ENCODE peak calls at places on chromosomes 12 and 14, in ten cellular contexts. L, G, B, Z, O, C, V, X, M and I are unnamed samples.

GRCh38 chr12:67952787-67953186 is 36.5 kb upstream of the IFNG-AS1 start:
- DNase-seq in O (no peak), X (no peak), V (no peak), Z (no peak), B (no peak), G (no peak), L (no peak), C (no peak), M (no peak), I (peak; percentile 7)

GRCh38 chr14:91417134-91417982 is at the start of gene CCDC88C:
- DNase-seq in M (peak; percentile 89), Z (peak; percentile 43), X (peak; percentile 86), C (no peak), V (peak; percentile 77), G (peak; percentile 77), O (peak; percentile 69), L (peak; percentile 60), B (peak; percentile 85), I (peak; percentile 84)

GRCh38 chr14:101858791-101859537 is 97.5 kb downstream of the PPP2R5C start:
- DNase-seq in X (no peak), C (no peak), B (peak; percentile 60), V (peak; percentile 21), G (peak; percentile 9), Z (no peak), O (no peak), L (no peak), M (no peak), I (no peak)

GRCh38 chr12:39867631-39868030 is 238.2 kb downstream of the SLC2A13 start:
- DNase-seq in Z (no peak), M (no peak), O (no peak), C (no peak), L (no peak), B (no peak), G (no peak), X (no peak), V (no peak), I (no peak)

GRCh38 chr12:68350753-68351152 is 18.6 kb upstream of the MDM1 start:
- DNase-seq in B (no peak), G (no peak), C (peak; percentile 38), V (no peak), M (no peak), X (no peak), L (no peak), Z (no peak), O (no peak), I (no peak)

GRCh38 chr14:51236314-51236713 is 3.7 kb upstream of the TMX1 start:
- DNase-seq in C (peak; percentile 44), O (no peak), L (no peak), Z (no peak), M (no peak), B (no peak), X (no peak), V (peak; percentile 79), G (peak; percentile 84), I (no peak)

GRCh38 chr12:48542300-48542928 is 17.0 kb downstream of the OR8S1 start:
- DNase-seq in V (peak; percentile 49), Z (no peak), O (peak; percentile 59), G (peak; percentile 73), B (peak; percentile 62), M (peak; percentile 42), C (peak; percentile 6), L (no peak), X (no peak), I (peak; percentile 66)

GRCh38 chr12:58502236-58502635 is 418.1 kb downstream of the LRIG3 start:
- DNase-seq in L (no peak), C (no peak), M (no peak), G (no peak), O (no peak), V (no peak), B (no peak), Z (no peak), X (no peak), I (no peak)

GRCh38 chr12:50845021-50845647 is 2.4 kb downstream of the TMPRSS12 start:
- DNase-seq in B (no peak), Z (no peak), M (no peak), L (no peak), O (no peak), X (no peak), C (no peak), V (peak; percentile 42), G (peak; percentile 14), I (no peak)

GRCh38 chr14:79502751-79503148 is 708.6 kb downstream of the DIO2 start:
- DNase-seq in M (no peak), C (no peak), X (no peak), G (no peak), B (no peak), O (no peak), L (no peak), Z (no peak), V (no peak), I (no peak)

GRCh38 chr12:20206410-20206809 is 161.9 kb upstream of the PDE3A start:
- DNase-seq in O (no peak), Z (no peak), M (no peak), X (no peak), G (no peak), C (no peak), V (no peak), B (no peak), L (no peak), I (no peak)

GRCh38 chr12:114166360-114166759 is 200.2 kb upstream of the RBM19 start:
- DNase-seq in L (no peak), M (peak; percentile 3), O (peak; percentile 49), B (no peak), C (no peak), Z (no peak), X (no peak), G (peak; percentile 60), V (no peak), I (peak; percentile 17)

GRCh38 chr14:49876563-49877127 is 16.2 kb upstream of the ARF6 start:
- DNase-seq in B (no peak), L (no peak), O (no peak), G (no peak), C (no peak), Z (no peak), V (no peak), M (no peak), X (no peak), I (no peak)

GRCh38 chr12:77667101-77667500 is 163.6 kb upstream of the NAV3 start:
- DNase-seq in V (no peak), C (peak; percentile 98), O (no peak), X (no peak), M (no peak), G (peak; percentile 9), B (no peak), L (no peak), Z (no peak), I (no peak)

GRCh38 chr14:29800961-29801360 is 126.7 kb downstream of the PRKD1 start:
- DNase-seq in M (no peak), G (no peak), L (no peak), X (no peak), O (peak; percentile 2), B (no peak), Z (no peak), C (no peak), V (no peak), I (no peak)

GRCh38 chr12:121233628-121234020 is 23.7 kb downstream of the P2RX4 start:
- DNase-seq in M (no peak), X (no peak), O (no peak), L (no peak), G (no peak), V (no peak), Z (no peak), B (no peak), C (no peak), I (no peak)
- TF ChIP-seq CTCF in M (no peak), X (no peak), O (no peak), L (no peak), G (no peak), V (no peak), Z (no peak), B (no peak), C (no peak), I (no peak)

DNA sequence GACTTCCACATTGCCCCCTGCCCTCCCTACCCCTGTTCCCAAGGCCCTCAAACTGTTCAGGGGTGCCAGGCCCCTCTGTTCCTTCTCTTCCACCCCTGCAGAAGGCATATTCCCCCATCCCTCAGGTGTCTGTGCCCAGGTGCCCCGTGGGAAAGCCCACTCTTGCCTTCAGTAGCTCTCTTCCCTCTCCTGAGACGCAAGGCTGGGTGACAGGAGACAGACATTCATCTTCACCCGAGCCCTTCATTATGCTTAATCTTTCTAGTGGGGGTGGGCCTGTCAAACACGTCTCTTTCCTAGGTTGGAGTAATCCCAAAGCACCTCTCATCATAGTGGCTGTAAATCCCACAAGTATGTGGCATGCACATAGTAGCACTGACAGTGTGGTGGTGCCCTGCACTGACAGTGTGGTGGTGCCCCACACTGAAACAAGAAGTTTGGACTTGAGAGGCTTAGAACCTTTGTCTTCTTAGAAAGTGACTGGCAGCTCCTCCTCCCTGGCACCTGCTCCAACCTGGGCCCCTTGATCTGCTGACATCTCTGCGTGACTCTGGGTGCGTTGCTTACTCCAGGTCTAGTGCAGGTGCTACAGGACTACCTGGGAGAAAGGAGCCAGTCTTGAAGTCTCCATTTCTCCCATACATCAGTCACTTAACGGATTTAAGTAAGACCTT is 16.1 kb downstream of the NINJ2 start:
- DNase-seq in G (no peak), L (no peak), M (no peak), C (no peak), V (no peak), X (no peak), Z (no peak), B (no peak), O (no peak), I (no peak)
- TF ChIP-seq CTCF in G (no peak), L (no peak), M (no peak), C (no peak), V (no peak), X (no peak), Z (no peak), B (no peak), O (no peak), I (no peak)

GRCh38 chr12:4355150-4355842 is 24.2 kb downstream of the FGF23 start:
- DNase-seq in O (no peak), M (no peak), L (no peak), B (no peak), V (no peak), X (no peak), G (no peak), Z (no peak), C (no peak), I (no peak)

GRCh38 chr12:4355843-4356327 is 23.6 kb downstream of the FGF23 start:
- DNase-seq in M (peak; percentile 48), L (peak; percentile 47), X (no peak), G (peak; percentile 32), Z (no peak), O (peak; percentile 76), V (peak; percentile 47), B (peak; percentile 49), C (peak; percentile 42), I (peak; percentile 72)

GRCh38 chr12:4353785-4354208 is 25.7 kb downstream of the FGF23 start:
- DNase-seq in L (no peak), V (peak; percentile 20), C (no peak), M (no peak), Z (no peak), X (no peak), O (peak; percentile 19), G (peak; percentile 16), B (no peak), I (peak; percentile 12)
- TF ChIP-seq CTCF in L (peak; percentile 26), V (peak; percentile 62), C (peak; percentile 54), M (peak; percentile 19), Z (no peak), X (no peak), O (peak; percentile 38), G (peak; percentile 53), B (peak; percentile 39), I (peak; percentile 35)

GRCh38 chr12:105378821-105379400 is 48.4 kb downstream of the C12orf75 start:
- DNase-seq in B (no peak), G (peak; percentile 16), L (no peak), Z (no peak), M (no peak), O (peak; percentile 48), V (no peak), C (no peak), X (no peak), I (no peak)
- TF ChIP-seq CTCF in B (no peak), G (peak; percentile 18), L (no peak), Z (no peak), M (peak; percentile 14), O (peak; percentile 30), V (peak; percentile 21), C (peak; percentile 66), X (no peak), I (no peak)